ENCODE peak calls at places on chromosomes 12 and 14, in ten cellular contexts. G is pancreas; B is CD8-positive, alpha-beta T cell; M is keratinocyte; U is neural progenitor cell; E is left ventricle myocardium inferior; R is stomach; A is OCI-LY7; Y is uterus; Z is kidney. J is an unnamed sample. For H3K4me1, the result is how much of the 10 kb centered on the place peaks cover.

GRCh38 chr12:38402811-38403210 is 86.2 kb downstream of the ALG10B start:
- DNase-seq in G (no peak), B (no peak), M (no peak), U (no peak), E (no peak), R (no peak), A (no peak), Y (no peak), Z (no peak), J (no peak)

GRCh38 chr12:6072302-6072752 is 52.1 kb downstream of the VWF start:
- DNase-seq in G (no peak), B (no peak), M (no peak), U (no peak), E (no peak), R (no peak), A (no peak), Y (no peak), Z (no peak), J (no peak)

GRCh38 chr14:21923820-21924219 is 250.2 kb upstream of the OR4E1 start:
- DNase-seq in G (no peak), B (peak), M (no peak), U (no peak), E (no peak), R (no peak), A (peak), Y (no peak), Z (no peak), J (no peak)

GRCh38 chr12:14545144-14546124 is 22.2 kb downstream of the PLBD1 start:
- DNase-seq in G (no peak), B (no peak), M (no peak), U (no peak), E (no peak), R (no peak), A (peak), Y (no peak), Z (no peak), J (peak)

GRCh38 chr14:103292426-103293374 is 41.3 kb upstream of the EIF5 start:
- DNase-seq in G (peak), B (peak), M (peak), U (peak), E (peak), R (peak), A (peak), Y (peak), Z (peak), J (no peak)

GRCh38 chr14:85214471-85214870 is 315.5 kb upstream of the FLRT2 start:
- DNase-seq in G (no peak), B (no peak), M (no peak), U (no peak), E (no peak), R (no peak), A (no peak), Y (no peak), Z (no peak), J (no peak)

GRCh38 chr12:843609-844008 is 91.2 kb downstream of the WNK1 start:
- DNase-seq in G (no peak), B (no peak), M (no peak), U (no peak), E (no peak), R (no peak), A (no peak), Y (no peak), Z (no peak), J (no peak)

GRCh38 chr12:119678459-119678858 is 10.5 kb downstream of the PRKAB1 start:
- DNase-seq in G (no peak), B (no peak), M (no peak), U (peak), E (no peak), R (no peak), A (no peak), Y (no peak), Z (no peak), J (no peak)

GRCh38 chr12:108468149-108468968 is 46.7 kb upstream of the FICD start:
- DNase-seq in G (no peak), B (no peak), M (no peak), U (peak), E (no peak), R (no peak), A (peak), Y (no peak), Z (no peak), J (no peak)

GRCh38 chr12:93805736-93806141 is 128.6 kb downstream of the CRADD start:
- DNase-seq in G (no peak), B (no peak), M (no peak), U (no peak), E (no peak), R (no peak), A (no peak), Y (no peak), Z (no peak), J (no peak)

GRCh38 chr12:6632026-6632978 is 3.5 kb downstream of the LPAR5 start:
- DNase-seq in G (no peak), B (peak), M (no peak), U (peak), E (no peak), R (no peak), A (peak), Y (no peak), Z (no peak), J (peak)

GRCh38 chr12:66965613-66966012 is 286.7 kb upstream of the GRIP1 start:
- DNase-seq in G (no peak), B (no peak), M (no peak), U (no peak), E (no peak), R (no peak), A (no peak), Y (no peak), Z (no peak), J (no peak)

GRCh38 chr12:21501258-21502163 is at the start of the genes GOLT1B and RECQL:
- DNase-seq in G (peak), B (peak), M (peak), U (peak), E (peak), R (peak), A (peak), Y (peak), Z (peak), J (peak)

GRCh38 chr14:38138581-38139138 is 69.0 kb upstream of the SSTR1 start:
- DNase-seq in G (no peak), B (no peak), M (no peak), U (no peak), E (no peak), R (no peak), A (no peak), Y (no peak), Z (no peak), J (no peak)

GRCh38 chr14:24254630-24255392 is 8.2 kb downstream of the TGM1 start:
- DNase-seq in G (peak), B (no peak), M (no peak), U (no peak), E (peak), R (no peak), A (no peak), Y (no peak), Z (peak), J (peak)

GRCh38 chr12:90653051-90653450 is 301.9 kb downstream of the CCER1 start:
- DNase-seq in G (no peak), B (no peak), M (no peak), U (no peak), E (no peak), R (no peak), A (no peak), Y (no peak), Z (no peak), J (no peak)

GRCh38 chr14:52313903-52314481 is at the start of gene PTGER2:
- DNase-seq in G (peak), B (peak), M (peak), U (peak), E (peak), R (peak), A (no peak), Y (peak), Z (peak), J (peak)

GRCh38 chr12:95390192-95390591 is 83.8 kb upstream of the METAP2 start:
- DNase-seq in G (no peak), B (no peak), M (no peak), U (no peak), E (no peak), R (no peak), A (peak), Y (no peak), Z (no peak), J (no peak)

GRCh38 chr12:14129601-14130178 is 148.3 kb upstream of the GRIN2B start:
- DNase-seq in G (no peak), B (no peak), M (no peak), U (no peak), E (no peak), R (no peak), A (no peak), Y (no peak), Z (no peak), J (no peak)

GRCh38 chr12:1797011-1797901 is 23.1 kb upstream of the LRTM2 start:
- DNase-seq in G (peak), B (peak), M (no peak), U (no peak), E (peak), R (peak), A (no peak), Y (peak), Z (peak), J (peak)

GRCh38 chr12:100963381-100963780 is 168.8 kb downstream of the ANO4 start:
- DNase-seq in G (no peak), B (no peak), M (no peak), U (no peak), E (no peak), R (no peak), A (no peak), Y (no peak), Z (no peak), J (no peak)

GRCh38 chr12:113030875-113031525 is 25.5 kb upstream of the DTX1 start:
- DNase-seq in G (no peak), B (no peak), M (no peak), U (peak), E (no peak), R (no peak), A (peak), Y (no peak), Z (no peak), J (no peak)

GRCh38 chr12:4908694-4909396 is 860 bp upstream of the KCNA1 start:
- DNase-seq in G (peak), B (no peak), M (no peak), U (peak), E (no peak), R (no peak), A (no peak), Y (no peak), Z (peak), J (no peak)

GRCh38 chr14:78758333-78758732 is 588.2 kb downstream of the NRXN3 start:
- DNase-seq in G (no peak), B (no peak), M (no peak), U (peak), E (no peak), R (no peak), A (peak), Y (no peak), Z (no peak), J (no peak)

GRCh38 chr14:95901014-95901413 is 24.4 kb downstream of the TUNAR start:
- DNase-seq in G (no peak), B (no peak), M (no peak), U (no peak), E (no peak), R (no peak), A (no peak), Y (no peak), Z (no peak), J (no peak)

GRCh38 chr12:118960161-118960560 is 21.2 kb upstream of the SRRM4 start:
- DNase-seq in G (no peak), B (no peak), M (no peak), U (no peak), E (no peak), R (no peak), A (no peak), Y (no peak), Z (no peak), J (no peak)

GRCh38 chr14:23173796-23174195 is 9.7 kb downstream of the SLC7A8 start:
- DNase-seq in G (no peak), B (no peak), M (no peak), U (no peak), E (no peak), R (no peak), A (no peak), Y (peak), Z (no peak), J (no peak)

GRCh38 chr14:102043251-102044025 is 43.4 kb downstream of the HSP90AA1 start:
- DNase-seq in G (no peak), B (no peak), M (no peak), U (no peak), E (no peak), R (no peak), A (no peak), Y (no peak), Z (no peak), J (no peak)

GRCh38 chr14:102047808-102048540 is 38.9 kb downstream of the HSP90AA1 start:
- DNase-seq in G (no peak), B (no peak), M (no peak), U (no peak), E (no peak), R (no peak), A (no peak), Y (no peak), Z (peak), J (peak)

GRCh38 chr14:102044566-102044965 is 42.3 kb downstream of the HSP90AA1 start:
- DNase-seq in G (no peak), B (no peak), M (no peak), U (no peak), E (no peak), R (no peak), A (no peak), Y (no peak), Z (no peak), J (peak)

GRCh38 chr14:102049258-102050025 is 37.4 kb downstream of the HSP90AA1 start:
- DNase-seq in G (no peak), B (no peak), M (no peak), U (no peak), E (no peak), R (no peak), A (no peak), Y (no peak), Z (peak), J (peak)

GRCh38 chr14:102046337-102047278 is 40.2 kb downstream of the HSP90AA1 start:
- DNase-seq in G (peak), B (no peak), M (no peak), U (peak), E (peak), R (peak), A (peak), Y (peak), Z (peak), J (peak)
- TF ChIP-seq CTCF in G (peak), B (no peak), M (peak), U (peak), E (peak), R (peak), A (peak), Y (peak), Z (peak), J (peak)

GRCh38 chr14:49895480-49895879 is 2.6 kb downstream of the ARF6 start:
- DNase-seq in G (no peak), B (no peak), M (no peak), U (no peak), E (no peak), R (no peak), A (peak), Y (no peak), Z (no peak), J (no peak)
- H3K4me3 ChIP-seq in G (no peak), B (peak), M (peak), U (peak), E (peak), R (peak), A (peak), Y (peak), Z (peak), J (peak)

GRCh38 chr12:19129486-19130223 is at the start of gene PLEKHA5:
- DNase-seq in G (peak), B (no peak), M (no peak), U (peak), E (peak), R (peak), A (no peak), Y (peak), Z (peak), J (peak)

GRCh38 chr12:19127270-19127669 is 2.3 kb upstream of the PLEKHA5 start:
- DNase-seq in G (no peak), B (no peak), M (no peak), U (no peak), E (no peak), R (no peak), A (no peak), Y (no peak), Z (no peak), J (no peak)

GRCh38 chr12:19121449-19122018 is 8.0 kb upstream of the PLEKHA5 start:
- DNase-seq in G (no peak), B (no peak), M (no peak), U (no peak), E (no peak), R (no peak), A (no peak), Y (no peak), Z (no peak), J (no peak)

GRCh38 chr12:19129121-19129485 is 430 bp upstream of the PLEKHA5 start:
- DNase-seq in G (no peak), B (no peak), M (no peak), U (no peak), E (no peak), R (no peak), A (no peak), Y (no peak), Z (no peak), J (no peak)

DNA sequence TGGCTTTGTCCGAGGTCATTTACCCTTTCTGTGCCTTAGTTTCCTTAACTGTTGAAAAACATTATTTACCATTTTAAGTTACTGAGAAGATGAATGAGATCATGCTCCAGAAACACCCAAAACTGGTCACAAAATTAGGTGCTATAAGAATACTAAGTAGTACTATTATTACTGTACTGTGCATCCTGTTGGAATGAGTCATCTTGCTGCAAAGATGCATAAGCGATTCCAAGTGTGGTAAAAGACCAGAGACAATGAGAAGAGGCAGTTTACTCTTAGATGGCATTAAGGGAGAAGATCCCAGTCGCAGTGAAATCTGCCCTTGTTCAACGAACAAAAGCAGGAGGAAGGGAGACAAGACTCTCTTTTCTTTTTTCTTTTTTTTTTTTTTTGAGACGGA is 4.2 kb upstream of the PLEKHA5 start:
- DNase-seq in G (no peak), B (no peak), M (peak), U (no peak), E (no peak), R (no peak), A (no peak), Y (no peak), Z (no peak), J (no peak)
- H3K4me1 ChIP-seq in G (under half), B (under half), M (under half), U (under half), E (under half), R (under half), A (under half), Y (under half), Z (under half), J (under half)

GRCh38 chr14:67265131-67265530 is 23.9 kb downstream of the PALS1 start:
- DNase-seq in G (no peak), B (no peak), M (no peak), U (no peak), E (no peak), R (no peak), A (no peak), Y (no peak), Z (no peak), J (no peak)

GRCh38 chr14:67263499-67264149 is 22.4 kb downstream of the PALS1 start:
- DNase-seq in G (no peak), B (no peak), M (no peak), U (no peak), E (no peak), R (no peak), A (no peak), Y (no peak), Z (no peak), J (no peak)

GRCh38 chr14:67260114-67260513 is 18.9 kb downstream of the PALS1 start:
- DNase-seq in G (no peak), B (no peak), M (no peak), U (no peak), E (no peak), R (no peak), A (no peak), Y (no peak), Z (no peak), J (no peak)

GRCh38 chr14:67260965-67261364 is 19.7 kb downstream of the PALS1 start:
- DNase-seq in G (no peak), B (no peak), M (no peak), U (no peak), E (no peak), R (no peak), A (no peak), Y (no peak), Z (no peak), J (no peak)
- TF ChIP-seq CTCF in G (no peak), B (no peak), M (no peak), U (no peak), E (no peak), R (no peak), A (no peak), Y (no peak), Z (no peak), J (no peak)

DNA sequence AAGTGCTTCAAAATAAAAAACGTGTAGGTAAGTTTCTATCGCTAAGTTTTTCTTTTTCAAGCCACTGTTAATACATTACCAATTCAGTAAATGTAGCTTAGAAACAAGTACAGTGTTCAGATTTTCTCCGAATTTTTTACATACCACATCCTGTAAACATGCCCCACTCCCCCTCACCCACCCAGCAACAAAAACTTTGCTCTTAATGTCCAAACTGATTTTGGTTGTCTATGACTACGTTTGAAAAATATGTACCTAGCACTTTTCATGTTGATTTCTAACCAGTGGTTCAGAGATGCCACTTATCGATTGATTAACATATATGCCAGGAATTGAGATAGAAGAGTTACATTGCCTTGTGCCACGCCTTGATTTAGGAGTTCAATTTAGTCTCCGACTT is 663 bp upstream of the LIN7A start:
- DNase-seq in G (no peak), B (no peak), M (no peak), U (no peak), E (no peak), R (no peak), A (no peak), Y (no peak), Z (no peak), J (no peak)
- H3K4me3 ChIP-seq in G (no peak), B (no peak), M (no peak), U (no peak), E (peak), R (no peak), A (no peak), Y (peak), Z (peak), J (no peak)

GRCh38 chr12:13102481-13103195 is 829 bp downstream of the GSG1 start:
- DNase-seq in G (no peak), B (no peak), M (no peak), U (no peak), E (no peak), R (no peak), A (no peak), Y (no peak), Z (no peak), J (no peak)
- H3K4me1 ChIP-seq in G (under half), B (under half), M (under half), U (under half), E (under half), R (under half), A (under half), Y (under half), Z (under half), J (under half)

GRCh38 chr12:42570076-42570475 is 19.5 kb downstream of the PRICKLE1 start:
- DNase-seq in G (no peak), B (no peak), M (no peak), U (no peak), E (no peak), R (no peak), A (no peak), Y (no peak), Z (no peak), J (no peak)

GRCh38 chr12:42571327-42572009 is 18.1 kb downstream of the PRICKLE1 start:
- DNase-seq in G (no peak), B (no peak), M (no peak), U (no peak), E (no peak), R (no peak), A (no peak), Y (no peak), Z (no peak), J (no peak)

GRCh38 chr12:42565001-42565400 is 24.5 kb downstream of the PRICKLE1 start:
- DNase-seq in G (no peak), B (no peak), M (no peak), U (no peak), E (no peak), R (no peak), A (no peak), Y (no peak), Z (no peak), J (no peak)

GRCh38 chr12:42565633-42566032 is 23.9 kb downstream of the PRICKLE1 start:
- DNase-seq in G (no peak), B (no peak), M (no peak), U (peak), E (no peak), R (no peak), A (no peak), Y (no peak), Z (no peak), J (no peak)

GRCh38 chr12:42568952-42569916 is 20.3 kb downstream of the PRICKLE1 start:
- DNase-seq in G (no peak), B (no peak), M (no peak), U (peak), E (no peak), R (no peak), A (peak), Y (no peak), Z (no peak), J (no peak)
- TF ChIP-seq CTCF in G (no peak), B (no peak), M (peak), U (peak), E (peak), R (peak), A (peak), Y (peak), Z (peak), J (no peak)

GRCh38 chr12:47591387-47591786 is 114.4 kb downstream of the RPAP3 start:
- DNase-seq in G (no peak), B (no peak), M (no peak), U (no peak), E (no peak), R (no peak), A (no peak), Y (no peak), Z (no peak), J (no peak)
- H3K4me3 ChIP-seq in G (no peak), B (no peak), M (no peak), U (no peak), E (no peak), R (no peak), A (no peak), Y (no peak), Z (no peak), J (no peak)